ENCODE peak calls at places on chromosomes 1 and 21, in ten cellular contexts. One of them, this sample, is unnamed.

GRCh38 chr1:163912491-163912890 is 590.7 kb downstream of the NUF2 start:
- DNase-seq in memory B cell: no peak
- DNase-seq in HS-5: peak
- DNase-seq in glomerular endothelial cell: no peak
- DNase-seq in non-pigmented ciliary epithelial cell: no peak
- DNase-seq in iris pigment epithelial cell: no peak
- DNase-seq in NCI-H1092: no peak
- DNase-seq in hypothalamus: no peak
- DNase-seq in KG1: no peak
- DNase-seq in NCI-H2081: no peak
- DNase-seq in this sample: no peak

GRCh38 chr1:167706931-167707877 is 14.6 kb upstream of the MPZL1 start:
- DNase-seq in hypothalamus: no peak
- DNase-seq in NCI-H1092: no peak
- DNase-seq in non-pigmented ciliary epithelial cell: no peak
- DNase-seq in NCI-H2081: no peak
- DNase-seq in HS-5: no peak
- DNase-seq in iris pigment epithelial cell: no peak
- DNase-seq in glomerular endothelial cell: no peak
- DNase-seq in memory B cell: no peak
- DNase-seq in KG1: no peak
- DNase-seq in this sample: no peak

GRCh38 chr21:34889287-34889536 is 159.9 kb downstream of the RUNX1 start:
- DNase-seq in glomerular endothelial cell: no peak
- DNase-seq in hypothalamus: no peak
- DNase-seq in NCI-H1092: peak
- DNase-seq in non-pigmented ciliary epithelial cell: no peak
- DNase-seq in NCI-H2081: peak
- DNase-seq in iris pigment epithelial cell: peak
- DNase-seq in KG1: no peak
- DNase-seq in memory B cell: no peak
- DNase-seq in HS-5: no peak
- DNase-seq in this sample: peak

GRCh38 chr1:15616704-15617172 is 520 bp upstream of the DDI2 start:
- DNase-seq in non-pigmented ciliary epithelial cell: no peak
- DNase-seq in HS-5: no peak
- DNase-seq in iris pigment epithelial cell: no peak
- DNase-seq in glomerular endothelial cell: no peak
- DNase-seq in NCI-H1092: no peak
- DNase-seq in NCI-H2081: no peak
- DNase-seq in KG1: no peak
- DNase-seq in memory B cell: no peak
- DNase-seq in hypothalamus: no peak
- DNase-seq in this sample: no peak

GRCh38 chr1:39205102-39205780 is 746 bp downstream of the MACF1 start:
- DNase-seq in NCI-H1092: no peak
- DNase-seq in HS-5: no peak
- DNase-seq in memory B cell: no peak
- DNase-seq in non-pigmented ciliary epithelial cell: no peak
- DNase-seq in NCI-H2081: no peak
- DNase-seq in glomerular endothelial cell: no peak
- DNase-seq in KG1: peak
- DNase-seq in iris pigment epithelial cell: peak
- DNase-seq in hypothalamus: peak
- DNase-seq in this sample: no peak

GRCh38 chr1:212485895-212486590 is 53.3 kb downstream of the NENF start:
- DNase-seq in glomerular endothelial cell: peak
- DNase-seq in iris pigment epithelial cell: peak
- DNase-seq in non-pigmented ciliary epithelial cell: peak
- DNase-seq in hypothalamus: peak
- DNase-seq in HS-5: peak
- DNase-seq in KG1: no peak
- DNase-seq in NCI-H2081: peak
- DNase-seq in NCI-H1092: peak
- DNase-seq in memory B cell: no peak
- DNase-seq in this sample: no peak

GRCh38 chr1:64839732-64840405 is 95.0 kb downstream of the RAVER2 start:
- DNase-seq in hypothalamus: no peak
- DNase-seq in non-pigmented ciliary epithelial cell: no peak
- DNase-seq in HS-5: no peak
- DNase-seq in memory B cell: no peak
- DNase-seq in iris pigment epithelial cell: no peak
- DNase-seq in KG1: no peak
- DNase-seq in glomerular endothelial cell: no peak
- DNase-seq in NCI-H1092: no peak
- DNase-seq in NCI-H2081: no peak
- DNase-seq in this sample: no peak

GRCh38 chr1:67227196-67227595 is 60.9 kb downstream of the IL23R start:
- DNase-seq in HS-5: no peak
- DNase-seq in NCI-H1092: no peak
- DNase-seq in hypothalamus: no peak
- DNase-seq in glomerular endothelial cell: no peak
- DNase-seq in non-pigmented ciliary epithelial cell: no peak
- DNase-seq in NCI-H2081: no peak
- DNase-seq in iris pigment epithelial cell: peak
- DNase-seq in memory B cell: no peak
- DNase-seq in KG1: no peak
- DNase-seq in this sample: no peak

GRCh38 chr1:234729566-234729965 is 119.6 kb upstream of the IRF2BP2 start:
- DNase-seq in HS-5: no peak
- DNase-seq in KG1: no peak
- DNase-seq in NCI-H2081: no peak
- DNase-seq in memory B cell: no peak
- DNase-seq in hypothalamus: no peak
- DNase-seq in iris pigment epithelial cell: no peak
- DNase-seq in non-pigmented ciliary epithelial cell: no peak
- DNase-seq in glomerular endothelial cell: no peak
- DNase-seq in NCI-H1092: no peak
- DNase-seq in this sample: no peak

GRCh38 chr21:45299026-45299863 is 11.6 kb upstream of the POFUT2 start:
- DNase-seq in NCI-H2081: no peak
- DNase-seq in HS-5: no peak
- DNase-seq in NCI-H1092: no peak
- DNase-seq in glomerular endothelial cell: no peak
- DNase-seq in KG1: no peak
- DNase-seq in non-pigmented ciliary epithelial cell: no peak
- DNase-seq in iris pigment epithelial cell: peak
- DNase-seq in hypothalamus: no peak
- DNase-seq in memory B cell: no peak
- DNase-seq in this sample: no peak

GRCh38 chr1:34590211-34590623 is 164.6 kb upstream of the GJB5 start:
- DNase-seq in NCI-H1092: peak
- DNase-seq in NCI-H2081: peak
- DNase-seq in HS-5: no peak
- DNase-seq in glomerular endothelial cell: no peak
- DNase-seq in KG1: no peak
- DNase-seq in iris pigment epithelial cell: peak
- DNase-seq in hypothalamus: peak
- DNase-seq in non-pigmented ciliary epithelial cell: no peak
- DNase-seq in memory B cell: no peak
- DNase-seq in this sample: peak

GRCh38 chr1:68229927-68230812 is 2.2 kb downstream of the WLS start:
- DNase-seq in KG1: no peak
- DNase-seq in HS-5: no peak
- DNase-seq in memory B cell: no peak
- DNase-seq in glomerular endothelial cell: no peak
- DNase-seq in iris pigment epithelial cell: peak
- DNase-seq in NCI-H2081: peak
- DNase-seq in non-pigmented ciliary epithelial cell: no peak
- DNase-seq in NCI-H1092: no peak
- DNase-seq in hypothalamus: no peak
- DNase-seq in this sample: peak

GRCh38 chr1:25898223-25899015 is 7.8 kb downstream of the STMN1 start:
- DNase-seq in memory B cell: no peak
- DNase-seq in KG1: no peak
- DNase-seq in NCI-H2081: no peak
- DNase-seq in iris pigment epithelial cell: no peak
- DNase-seq in glomerular endothelial cell: no peak
- DNase-seq in non-pigmented ciliary epithelial cell: no peak
- DNase-seq in hypothalamus: no peak
- DNase-seq in NCI-H1092: no peak
- DNase-seq in HS-5: no peak
- DNase-seq in this sample: no peak

This sample was measured in A673.